ENCODE peak calls at places on chromosomes 11 and 22, in ten cellular contexts. S is fibroblast of pulmonary artery, F is IMR-90, Q is BE2C, D is aorta, C is psoas muscle, R is suprapubic skin, H is AG04450, L is astrocyte of the spinal cord, X is HL-60. V is an unnamed sample.
A peak's percentile ranks its signal among the peaks of the same experiment; 100 is the strongest.

GRCh38 chr11:70951139-70951804 is 301.1 kb downstream of the SHANK2 start:
- DNase-seq in Q (no peak), R (no peak), H (no peak), X (no peak), C (no peak), S (no peak), D (peak; percentile 16), L (no peak), F (no peak), V (no peak)

GRCh38 chr11:37264060-37264459 is 666.0 kb upstream of the RAG2 start:
- DNase-seq in S (peak; percentile 10), H (no peak), Q (no peak), R (no peak), L (no peak), D (no peak), X (no peak), C (no peak), F (no peak), V (no peak)

GRCh38 chr22:30423296-30423958 is 2.1 kb upstream of the MTFP1 start:
- DNase-seq in D (peak; percentile 82), C (no peak), Q (peak; percentile 30), H (no peak), X (peak; percentile 28), S (no peak), F (no peak), R (peak; percentile 87), L (no peak), V (no peak)

GRCh38 chr11:18265949-18266348 is at the start of gene SAA1:
- DNase-seq in X (no peak), H (no peak), F (no peak), D (no peak), L (no peak), S (peak; percentile 24), C (no peak), Q (no peak), R (no peak), V (no peak)

GRCh38 chr11:56543157-56543556 is at the start of gene OR5M11:
- DNase-seq in S (no peak), F (no peak), D (no peak), H (no peak), Q (no peak), X (no peak), R (no peak), L (no peak), C (no peak), V (no peak)

GRCh38 chr11:126079640-126080205 is 17.1 kb upstream of the CDON start:
- DNase-seq in L (no peak), X (no peak), F (no peak), R (no peak), S (no peak), Q (peak; percentile 79), D (no peak), C (no peak), H (no peak), V (no peak)

GRCh38 chr22:37213941-37214340 is 1.7 kb upstream of the SSTR3 start:
- DNase-seq in R (peak; percentile 24), H (no peak), D (peak; percentile 62), X (no peak), Q (no peak), C (no peak), L (no peak), S (no peak), F (no peak), V (no peak)

GRCh38 chr11:96095884-96096301 is 172.0 kb upstream of the MTMR2 start:
- DNase-seq in D (no peak), H (no peak), F (no peak), L (no peak), Q (no peak), R (no peak), S (no peak), C (no peak), X (no peak), V (no peak)

GRCh38 chr22:35399114-35399677 is 744 bp upstream of the MCM5 start:
- DNase-seq in S (no peak), C (no peak), X (no peak), F (no peak), D (no peak), R (no peak), H (no peak), L (peak; percentile 1), Q (no peak), V (no peak)

GRCh38 chr22:36902143-36902911 is 11.1 kb upstream of the CSF2RB start:
- DNase-seq in D (no peak), S (no peak), R (no peak), C (no peak), H (no peak), L (no peak), X (no peak), Q (no peak), F (no peak), V (no peak)

GRCh38 chr11:19728436-19728835 is 15.8 kb downstream of the NAV2 start:
- DNase-seq in H (peak; percentile 50), R (no peak), X (no peak), L (peak; percentile 37), F (peak; percentile 80), Q (no peak), S (no peak), C (no peak), D (no peak), V (peak; percentile 39)

GRCh38 chr22:21457023-21457787 is 10.0 kb upstream of the TMEM191C start:
- DNase-seq in R (peak; percentile 50), D (peak; percentile 44), L (no peak), X (peak; percentile 1), F (peak; percentile 71), Q (peak; percentile 9), C (no peak), S (no peak), H (peak; percentile 11), V (no peak)

GRCh38 chr11:6377902-6378694 is 12.2 kb upstream of the SMPD1 start:
- DNase-seq in X (peak; percentile 21), L (no peak), D (no peak), R (no peak), C (no peak), H (no peak), Q (no peak), F (no peak), S (peak; percentile 48), V (no peak)

GRCh38 chr22:46262449-46263207 is 515 bp downstream of the PKDREJ start:
- DNase-seq in D (peak; percentile 90), C (peak; percentile 77), R (no peak), L (peak; percentile 40), S (peak; percentile 59), F (peak; percentile 35), Q (no peak), X (no peak), H (no peak), V (no peak)

GRCh38 chr11:57641011-57641410 is 8.7 kb downstream of the YPEL4 start:
- DNase-seq in R (no peak), D (no peak), F (no peak), Q (peak; percentile 31), X (no peak), S (peak; percentile 43), L (no peak), H (no peak), C (peak; percentile 20), V (no peak)

GRCh38 chr11:19947521-19948114 is 212.7 kb downstream of the DBX1 start:
- DNase-seq in Q (no peak), H (no peak), F (no peak), L (no peak), C (no peak), X (no peak), S (no peak), R (no peak), D (no peak), V (no peak)

GRCh38 chr11:121406291-121406690 is 45.8 kb upstream of the SORL1 start:
- DNase-seq in R (no peak), X (no peak), H (no peak), S (no peak), D (no peak), Q (no peak), C (no peak), F (no peak), L (no peak), V (no peak)
- H3K4me3 ChIP-seq in R (no peak overlapping the region), X (no peak overlapping the region), H (no peak overlapping the region), S (no peak overlapping the region), D (no peak overlapping the region), Q (no peak overlapping the region), C (no peak overlapping the region), F (no peak overlapping the region), L (no peak overlapping the region), V (no peak overlapping the region)

DNA sequence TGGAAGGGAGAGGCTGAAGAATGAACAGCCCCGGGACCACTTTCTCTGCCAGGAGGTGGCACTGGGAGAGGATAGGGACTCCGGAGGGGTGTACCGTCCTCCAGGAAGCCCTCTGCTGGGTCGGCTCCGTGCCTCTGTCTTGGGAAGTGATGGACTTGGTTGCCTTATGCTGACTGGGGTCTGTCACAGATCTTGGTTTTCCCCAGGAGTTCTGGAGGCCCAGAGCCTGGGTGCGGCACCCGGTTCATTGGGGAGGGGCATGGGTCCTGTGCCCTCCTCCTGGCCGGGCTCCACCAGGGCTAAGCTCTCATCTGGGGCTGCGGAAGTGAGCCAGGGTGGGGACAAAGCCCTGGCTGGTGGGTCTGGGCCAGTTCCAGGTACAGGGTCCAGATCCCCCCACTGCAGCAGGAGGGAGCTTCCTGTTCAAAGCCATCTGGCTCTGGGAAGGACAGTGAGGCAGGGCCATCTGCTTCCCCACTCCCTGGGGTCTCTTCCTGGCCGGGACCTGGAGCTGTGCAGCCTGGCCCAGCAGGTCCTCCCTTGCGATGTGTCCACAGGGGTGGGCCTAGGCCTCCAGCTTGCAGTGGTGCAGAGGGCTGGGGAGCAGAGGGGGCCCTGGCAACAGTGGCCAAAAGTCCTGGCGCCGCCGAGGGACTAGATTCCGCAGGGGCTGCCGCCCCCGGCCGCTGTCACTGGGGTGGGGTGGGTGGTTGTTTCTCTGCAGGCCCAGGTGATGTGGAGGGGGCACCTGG is 1.1 kb upstream of the AP2A2 start:
- DNase-seq in Q (peak; percentile 70), L (no peak), F (no peak), X (no peak), S (no peak), R (no peak), C (peak; percentile 44), D (no peak), H (no peak), V (no peak)
- H3K4me3 ChIP-seq in Q (no peak overlapping the region), L (no peak overlapping the region), F (no peak overlapping the region), X (no peak overlapping the region), S (no peak overlapping the region), R (peak overlapping the region; percentile 76), C (peak overlapping the region; percentile 80), D (no peak overlapping the region), H (no peak overlapping the region), V (no peak overlapping the region)

GRCh38 chr11:66638177-66639065 is at the start of gene RBM4:
- DNase-seq in H (peak; percentile 100), D (peak; percentile 97), L (peak; percentile 100), C (peak; percentile 96), F (peak; percentile 100), R (peak; percentile 99), S (peak; percentile 100), X (peak; percentile 100), Q (peak; percentile 98), V (peak; percentile 98)
- H3K4me3 ChIP-seq in H (peak within 1 kb of the TSS; percentile 98), D (peak within 1 kb of the TSS; percentile 87), L (peak within 1 kb of the TSS; percentile 87), C (peak within 1 kb of the TSS; percentile 87), F (peak within 1 kb of the TSS; percentile 76), R (peak within 1 kb of the TSS; percentile 62), S (peak within 1 kb of the TSS; percentile 94), X (peak within 1 kb of the TSS; percentile 85), Q (peak within 1 kb of the TSS; percentile 94), V (peak within 1 kb of the TSS; percentile 70)

DNA sequence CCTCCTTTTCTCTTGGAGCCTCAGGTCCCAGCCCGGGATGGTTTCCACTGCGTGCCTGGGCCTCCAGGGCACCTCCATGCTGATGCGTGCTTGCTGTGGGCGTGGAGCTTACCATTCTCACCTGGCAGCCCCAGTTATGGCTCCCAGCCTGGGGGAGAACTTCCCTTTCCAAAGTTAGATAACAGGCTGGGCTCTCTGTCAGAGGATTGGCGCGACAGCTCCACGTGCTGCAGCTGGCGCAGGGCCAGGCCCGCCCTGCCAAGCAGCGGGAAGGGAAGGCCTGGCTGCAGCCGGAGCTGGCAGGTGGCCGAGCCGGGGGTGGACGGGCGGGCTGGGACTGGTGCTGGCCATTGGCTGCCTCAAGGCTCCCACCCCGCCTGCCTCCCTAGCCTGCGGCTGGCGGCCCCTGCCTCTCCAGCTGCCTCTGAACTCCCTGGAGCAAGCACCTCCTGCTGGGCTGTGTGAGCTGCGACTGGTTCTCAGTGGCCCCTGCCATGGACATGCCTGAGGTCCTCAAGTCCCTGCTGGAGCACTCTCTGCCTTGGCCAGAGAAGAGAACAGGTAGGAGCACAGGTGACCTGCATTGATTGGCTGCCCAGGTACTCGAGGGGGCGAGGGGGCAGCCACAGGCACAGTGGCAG is 14.6 kb upstream of the TEF start:
- DNase-seq in S (peak; percentile 98), Q (peak; percentile 99), D (peak; percentile 99), R (peak; percentile 96), F (peak; percentile 96), X (peak; percentile 89), L (peak; percentile 96), H (peak; percentile 93), C (peak; percentile 98), V (peak; percentile 71)
- H3K4me3 ChIP-seq in S (peak overlapping the region; percentile 24), Q (peak overlapping the region; percentile 59), D (peak overlapping the region; percentile 24), R (peak overlapping the region; percentile 51), F (peak overlapping the region; percentile 6), X (peak overlapping the region; percentile 17), L (no peak overlapping the region), H (peak overlapping the region; percentile 55), C (peak overlapping the region; percentile 59), V (peak overlapping the region; percentile 19)